ENCODE peak calls at places on chromosomes 4 and X, in four cellular contexts. S, C, I and U are unnamed samples.

GRCh38 chr4:89915937-89916336 is 21.3 kb downstream of the MMRN1 start:
- DNase-seq in S (no peak), C (no peak), I (no peak), U (no peak)

GRCh38 chrX:11446331-11446730 is 153.1 kb downstream of the AMELX start:
- DNase-seq in S (no peak), I (no peak), C (no peak), U (no peak)

GRCh38 chrX:70022608-70023007 is 27.1 kb downstream of the AWAT2 start:
- DNase-seq in C (no peak), I (no peak), S (no peak), U (no peak)

GRCh38 chr4:3501825-3502425 is 30.3 kb downstream of the LRPAP1 start:
- DNase-seq in C (no peak), I (no peak), S (no peak), U (no peak)

GRCh38 chrX:127574829-127575228 is 477.4 kb downstream of the ACTRT1 start:
- DNase-seq in I (no peak), C (no peak), S (no peak), U (no peak)

GRCh38 chrX:53265771-53266170 is 15.6 kb downstream of the IQSEC2 start:
- DNase-seq in S (no peak), C (no peak), I (no peak), U (no peak)

GRCh38 chr4:8391972-8392371 is 48.6 kb downstream of the ACOX3 start:
- DNase-seq in S (no peak), C (no peak), I (no peak), U (no peak)

GRCh38 chr4:54103190-54103574 is 3.2 kb downstream of the GSX2 start:
- DNase-seq in C (no peak), S (no peak), I (no peak), U (no peak)

GRCh38 chr4:177596035-177596434 is 153.8 kb upstream of the AGA start:
- DNase-seq in C (no peak), I (peak; percentile 4), S (no peak), U (peak; percentile 33)

GRCh38 chr4:17066972-17067371 is 168.5 kb upstream of the LDB2 start:
- DNase-seq in I (no peak), S (no peak), C (no peak), U (peak; percentile 82)

GRCh38 chr4:4810365-4810764 is 49.1 kb upstream of the MSX1 start:
- DNase-seq in I (no peak), S (no peak), C (no peak), U (no peak)

GRCh38 chr4:138338840-138339239 is 96.7 kb upstream of the SLC7A11 start:
- DNase-seq in S (no peak), C (no peak), I (no peak), U (no peak)

GRCh38 chr4:8009710-8010534 is 70.3 kb upstream of the AFAP1 start:
- DNase-seq in I (no peak), C (no peak), S (no peak), U (no peak)

GRCh38 chr4:186845137-186845842 is 121.6 kb upstream of the FAT1 start:
- DNase-seq in I (peak; percentile 85), S (no peak), C (no peak), U (no peak)

GRCh38 chrX:2577844-2578444 is 77.2 kb upstream of the DHRSX start:
- DNase-seq in S (no peak), C (no peak), I (no peak), U (no peak)

GRCh38 chr4:177441061-177441802 is 1.0 kb downstream of the AGA start:
- DNase-seq in C (peak; percentile 28), S (no peak), I (peak; percentile 27), U (no peak)

GRCh38 chr4:159298502-159298901 is 195.6 kb downstream of the RAPGEF2 start:
- DNase-seq in C (no peak), I (no peak), S (no peak), U (no peak)

GRCh38 chr4:182289809-182290208 is 46.6 kb downstream of the TENM3 start:
- DNase-seq in C (no peak), S (no peak), I (no peak), U (no peak)

GRCh38 chr4:169818063-169818679 is 60.4 kb upstream of the HPF1 start:
- DNase-seq in S (no peak), I (no peak), C (no peak), U (no peak)

GRCh38 chr4:85644061-85644460 is 169.1 kb downstream of the ARHGAP24 start:
- DNase-seq in I (no peak), S (no peak), C (no peak), U (no peak)

GRCh38 chr4:119243868-119244267 is 31.4 kb downstream of the USP53 start:
- DNase-seq in I (no peak), C (no peak), S (no peak), U (no peak)

GRCh38 chrX:120452131-120452530 is 17.0 kb downstream of the LAMP2 start:
- DNase-seq in S (no peak), C (peak; percentile 22), I (peak; percentile 34), U (no peak)

GRCh38 chr4:31702291-31702690 is 982.1 kb downstream of the PCDH7 start:
- DNase-seq in S (no peak), I (no peak), C (no peak), U (no peak)

GRCh38 chr4:2596153-2596552 is 59.7 kb downstream of the FAM193A start:
- DNase-seq in S (no peak), C (no peak), I (no peak), U (no peak)

GRCh38 chrX:96436105-96436504 is 248.5 kb upstream of the DIAPH2 start:
- DNase-seq in C (no peak), S (no peak), I (no peak), U (no peak)

GRCh38 chrX:51814066-51814465 is 70.8 kb downstream of the GSPT2 start:
- DNase-seq in I (no peak), S (no peak), C (no peak), U (no peak)

GRCh38 chr4:26105815-26106699 is 192.0 kb downstream of the SMIM20 start:
- DNase-seq in S (no peak), C (no peak), I (peak; percentile 8), U (no peak)

GRCh38 chr4:26361287-26361686 is 40.5 kb downstream of the RBPJ start:
- DNase-seq in I (no peak), S (no peak), C (no peak), U (no peak)

GRCh38 chrX:15072259-15072658 is 197.6 kb downstream of the ASB9 start:
- DNase-seq in I (no peak), C (no peak), S (no peak), U (no peak)

GRCh38 chr4:53068755-53069154 is 206.6 kb downstream of the RASL11B start:
- DNase-seq in S (no peak), I (no peak), C (no peak), U (no peak)

GRCh38 chr4:52889778-52890400 is 27.8 kb downstream of the RASL11B start:
- DNase-seq in S (no peak), I (no peak), C (no peak), U (no peak)

GRCh38 chr4:173448103-173448502 is 49.2 kb upstream of the SCRG1 start:
- DNase-seq in S (no peak), C (no peak), I (no peak), U (no peak)

GRCh38 chr4:71202703-71203102 is 136.1 kb upstream of the SLC4A4 start:
- DNase-seq in S (no peak), C (no peak), I (no peak), U (no peak)

GRCh38 chr4:150577786-150578185 is 4.2 kb upstream of the MAB21L2 start:
- DNase-seq in I (no peak), S (no peak), C (no peak), U (no peak)

GRCh38 chr4:172042714-172043114 is 229.5 kb downstream of the GALNTL6 start:
- DNase-seq in S (no peak), I (peak; percentile 4), C (no peak), U (peak; percentile 39)

GRCh38 chr4:51836531-51836930 is 6.4 kb upstream of the DCUN1D4 start:
- DNase-seq in C (no peak), S (no peak), I (peak; percentile 8), U (no peak)

GRCh38 chrX:132209527-132209926 is 9.7 kb downstream of the RAP2C start:
- DNase-seq in I (no peak), S (no peak), C (no peak), U (no peak)

GRCh38 chr4:105194328-105195231 is 47.9 kb downstream of the TET2 start:
- DNase-seq in C (no peak), I (no peak), S (no peak), U (no peak)

GRCh38 chr4:150237110-150237852 is 159.0 kb downstream of the DCLK2 start:
- DNase-seq in C (no peak), I (no peak), S (no peak), U (peak; percentile 84)